ENCODE peak calls at places on chromosomes 13 and 19, in five cellular contexts. E is A549, V is K562, M is HepG2, S is GM12878. D is an unnamed sample.

GRCh38 chr13:46523972-46524737 is 28.8 kb upstream of the LRCH1 start:
- DNase-seq in E (no peak), S (no peak), V (no peak), M (no peak), D (no peak)

GRCh38 chr13:47000166-47000565 is 103.3 kb upstream of the HTR2A start:
- DNase-seq in S (no peak), E (no peak), M (no peak), V (no peak), D (no peak)

GRCh38 chr13:108176685-108177274 is 38.6 kb downstream of the LIG4 start:
- DNase-seq in E (peak), V (peak), S (no peak), M (peak), D (peak)

GRCh38 chr19:10894911-10895213 is 23.5 kb downstream of the CARM1 start:
- DNase-seq in S (no peak), V (no peak), M (no peak), E (no peak), D (peak)

GRCh38 chr13:109131698-109132257 is 502.4 kb downstream of the MYO16 start:
- DNase-seq in V (no peak), M (no peak), S (peak), E (no peak), D (peak)

GRCh38 chr13:68810660-68811059 is 1297.0 kb upstream of the ATXN8OS start:
- DNase-seq in E (no peak), V (no peak), M (peak), S (no peak), D (peak)

GRCh38 chr19:3243851-3244700 is 19.6 kb downstream of the CELF5 start:
- DNase-seq in V (peak), M (peak), S (no peak), E (no peak), D (peak)

GRCh38 chr13:112966776-112967175 is 2.2 kb upstream of the MCF2L start:
- DNase-seq in V (no peak), E (no peak), S (no peak), M (no peak), D (no peak)

GRCh38 chr13:63882052-63882451 is 2466.4 kb upstream of the PCDH20 start:
- DNase-seq in S (no peak), M (no peak), V (no peak), E (no peak), D (no peak)

GRCh38 chr13:105991622-105992254 is 543.7 kb downstream of the EFNB2 start:
- DNase-seq in S (no peak), E (no peak), M (no peak), V (no peak), D (no peak)

GRCh38 chr19:52170863-52171320 is 529 bp downstream of the ZNF836 start:
- DNase-seq in V (no peak), S (no peak), M (no peak), E (no peak), D (peak)

GRCh38 chr19:35760711-35761349 is 2.9 kb downstream of the PROSER3 start:
- DNase-seq in E (no peak), S (no peak), M (no peak), V (no peak), D (no peak)

GRCh38 chr13:89455741-89456140 is 1784.6 kb downstream of the SLITRK5 start:
- DNase-seq in S (no peak), V (no peak), M (no peak), E (no peak), D (no peak)

GRCh38 chr13:78609464-78610205 is 6.3 kb upstream of the POU4F1 start:
- DNase-seq in E (peak), S (no peak), M (no peak), V (no peak), D (peak)

GRCh38 chr13:61084983-61085382 is 330.7 kb downstream of the PCDH20 start:
- DNase-seq in S (no peak), E (no peak), V (no peak), M (no peak), D (no peak)

GRCh38 chr13:36431204-36432105 is 840 bp upstream of the CCNA1 start:
- DNase-seq in S (no peak), E (no peak), V (no peak), M (no peak), D (peak)

GRCh38 chr13:85498774-85499173 is 300.4 kb downstream of the SLITRK6 start:
- DNase-seq in S (no peak), M (no peak), V (no peak), E (no peak), D (no peak)

GRCh38 chr19:3251229-3251628 is 26.8 kb downstream of the CELF5 start:
- DNase-seq in S (no peak), E (no peak), M (no peak), V (no peak), D (no peak)

GRCh38 chr13:51714663-51715168 is 89.2 kb downstream of the DHRS12 start:
- DNase-seq in M (no peak), V (no peak), S (peak), E (no peak), D (no peak)

GRCh38 chr19:42794751-42795150 is 29.3 kb upstream of the PSG8 start:
- DNase-seq in V (no peak), M (no peak), E (no peak), S (no peak), D (no peak)

GRCh38 chr13:110642291-110642981 is 27.1 kb downstream of the NAXD start:
- DNase-seq in S (no peak), V (no peak), E (no peak), M (no peak), D (no peak)

GRCh38 chr13:70732611-70733010 is 624.4 kb upstream of the KLHL1 start:
- DNase-seq in S (no peak), E (no peak), V (no peak), M (no peak), D (no peak)

GRCh38 chr19:13817018-13817614 is 21.9 kb downstream of the ZSWIM4 start:
- DNase-seq in S (no peak), E (no peak), M (no peak), V (peak), D (peak)

GRCh38 chr13:80444240-80445015 is 103.5 kb upstream of the SPRY2 start:
- DNase-seq in S (no peak), M (no peak), E (no peak), V (no peak), D (no peak)

GRCh38 chr13:64568748-64569147 is 2661.4 kb downstream of the PCDH9 start:
- DNase-seq in V (no peak), E (no peak), M (no peak), S (no peak), D (no peak)

GRCh38 chr13:52010890-52011689 is at the start of gene ATP7B:
- DNase-seq in S (no peak), V (peak), M (peak), E (peak), D (peak)

GRCh38 chr19:55253842-55254624 is 4.8 kb downstream of the PPP6R1 start:
- DNase-seq in V (no peak), S (peak), E (no peak), M (no peak), D (peak)

GRCh38 chr13:104253063-104253680 is 1187.0 kb upstream of the SLC10A2 start:
- DNase-seq in V (no peak), E (no peak), S (no peak), M (no peak), D (peak)

GRCh38 chr13:98184796-98185195 is 7.7 kb upstream of the RNF113B start:
- DNase-seq in M (no peak), E (no peak), V (no peak), S (no peak), D (no peak)

GRCh38 chr19:6616011-6616410 is 25.1 kb upstream of the CD70 start:
- DNase-seq in E (no peak), S (no peak), V (no peak), M (no peak), D (no peak)

GRCh38 chr13:34458756-34459462 is 483.2 kb upstream of the NBEA start:
- DNase-seq in M (no peak), V (no peak), E (no peak), S (no peak), D (no peak)

GRCh38 chr19:32165750-32166149 is 179.7 kb upstream of the ZNF507 start:
- DNase-seq in E (no peak), S (no peak), V (no peak), M (no peak), D (no peak)

GRCh38 chr13:99587893-99588606 is 86.8 kb downstream of the TM9SF2 start:
- DNase-seq in S (no peak), E (no peak), V (no peak), M (no peak), D (no peak)

GRCh38 chr13:86862137-86862536 is 809.0 kb upstream of the SLITRK5 start:
- DNase-seq in E (no peak), V (no peak), S (no peak), M (no peak), D (peak)

GRCh38 chr13:38045278-38046048 is 175.9 kb upstream of the TRPC4 start:
- DNase-seq in V (peak), M (peak), E (no peak), S (no peak), D (peak)

GRCh38 chr13:25977671-25978070 is 74.1 kb downstream of the SHISA2 start:
- DNase-seq in V (no peak), S (no peak), E (no peak), M (no peak), D (peak)

GRCh38 chr19:40279120-40279551 is 6.0 kb downstream of the AKT2 start:
- DNase-seq in S (no peak), M (no peak), E (no peak), V (no peak), D (no peak)

GRCh38 chr19:7177926-7178325 is 108.4 kb downstream of the ZNF557 start:
- DNase-seq in E (no peak), V (no peak), S (no peak), M (no peak), D (no peak)

DNA sequence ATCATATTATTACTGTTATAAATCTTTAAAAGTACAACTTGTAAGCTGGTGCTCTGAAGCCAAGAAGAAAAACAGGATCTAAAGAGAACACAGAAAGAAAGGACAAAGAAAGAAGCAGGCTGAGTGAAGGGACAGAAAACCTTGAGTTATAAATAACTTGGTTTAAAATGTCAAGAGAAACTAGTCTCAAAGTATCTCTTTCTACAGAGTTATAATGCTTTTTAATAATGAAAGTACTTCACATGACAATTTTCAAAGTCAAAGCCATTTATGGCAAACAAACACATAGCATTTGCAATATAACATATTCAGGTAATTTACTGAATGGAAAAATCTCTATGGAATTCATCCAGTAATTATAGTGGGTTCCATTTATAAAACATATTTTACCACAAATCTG is 33.4 kb downstream of the CAB39L start:
- DNase-seq in E (no peak), V (no peak), S (no peak), M (no peak), D (no peak)
- TF ChIP-seq JUNB in E (no peak), V (no peak), S (no peak), M (no peak), D (no peak)

GRCh38 chr13:73849292-73849691 is 284.9 kb downstream of the KLF12 start:
- DNase-seq in M (peak), S (no peak), E (peak), V (no peak), D (peak)
- TF ChIP-seq JUNB in M (no peak), S (no peak), E (no peak), V (no peak), D (no peak)

DNA sequence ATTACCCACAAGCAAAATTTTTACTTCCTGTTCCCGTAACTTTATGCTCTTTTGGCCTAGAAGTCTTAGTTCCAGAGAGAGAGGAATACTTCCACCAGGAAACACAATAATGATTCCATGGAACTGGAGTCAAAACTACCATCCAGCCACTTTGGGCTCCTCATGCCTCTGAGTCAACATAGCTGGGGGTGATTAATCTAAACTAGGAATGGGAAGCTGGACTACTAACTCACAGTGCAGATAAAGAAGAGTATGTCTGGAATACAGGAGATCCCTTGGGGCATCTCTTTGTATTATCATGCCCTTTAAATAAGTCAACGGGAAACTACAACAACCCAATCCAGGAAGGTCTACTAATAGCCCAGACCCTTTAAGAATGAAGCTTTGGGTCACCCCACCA is 8.9 kb upstream of the ELF1 start:
- DNase-seq in M (no peak), S (no peak), V (no peak), E (no peak), D (no peak)
- TF ChIP-seq JUNB in M (no peak), S (no peak), V (no peak), E (no peak), D (no peak)

GRCh38 chr19:19540707-19541515 is 2.8 kb downstream of the CILP2 start:
- DNase-seq in S (no peak), M (no peak), E (no peak), V (peak), D (peak)
- TF ChIP-seq JUNB in S (no peak), M (no peak), E (no peak), V (no peak), D (no peak)

GRCh38 chr13:66967825-66968597 is 262.1 kb downstream of the PCDH9 start:
- DNase-seq in M (no peak), S (no peak), E (no peak), V (no peak), D (no peak)
- TF ChIP-seq JUNB in M (no peak), S (no peak), E (no peak), V (no peak), D (no peak)

GRCh38 chr19:41595890-41596280 is 19.9 kb downstream of the CEACAM21 start:
- DNase-seq in M (no peak), E (no peak), S (no peak), V (no peak), D (no peak)

GRCh38 chr19:41597600-41598041 is 21.7 kb downstream of the CEACAM21 start:
- DNase-seq in M (peak), E (peak), S (peak), V (peak), D (peak)

GRCh38 chr19:41591951-41592562 is 16.1 kb downstream of the CEACAM21 start:
- DNase-seq in M (no peak), S (no peak), V (no peak), E (no peak), D (peak)

GRCh38 chr19:41599175-41599966 is 23.4 kb downstream of the CEACAM21 start:
- DNase-seq in S (no peak), E (no peak), M (no peak), V (no peak), D (peak)

GRCh38 chr19:41595258-41595889 is 19.4 kb downstream of the CEACAM21 start:
- DNase-seq in E (peak), V (peak), M (peak), S (peak), D (peak)
- TF ChIP-seq JUNB in E (no peak), V (no peak), M (no peak), S (no peak), D (no peak)

GRCh38 chr19:17871878-17872250 is at the start of gene SLC5A5:
- DNase-seq in V (no peak), E (no peak), M (no peak), S (no peak), D (peak)
- TF ChIP-seq JUNB in V (no peak), E (no peak), M (no peak), S (no peak), D (no peak)